ENCODE peak calls at places on chromosomes 7 and 10, in five cellular contexts. One of them, this sample, is unnamed.

GRCh38 chr10:68506406-68506805 is 20.9 kb downstream of the SLC25A16 start:
- DNase-seq in right lobe of liver: no peak
- DNase-seq in CD8-positive, alpha-beta T cell: no peak
- DNase-seq in left ventricle myocardium inferior: no peak
- DNase-seq in stimulated activated CD4-positive, alpha-beta T cell treated with anti-CD3 and anti-CD28 coated beads, Interleukin-15, amount 100 ng/mL, for 24 hours: no peak
- DNase-seq in this sample: no peak

GRCh38 chr7:44853391-44853790 is 5.5 kb upstream of the H2AZ2 start:
- DNase-seq in stimulated activated CD4-positive, alpha-beta T cell treated with anti-CD3 and anti-CD28 coated beads, Interleukin-15, amount 100 ng/mL, for 24 hours: peak; percentile 54
- DNase-seq in CD8-positive, alpha-beta T cell: no peak
- DNase-seq in right lobe of liver: no peak
- DNase-seq in left ventricle myocardium inferior: no peak
- DNase-seq in this sample: no peak

GRCh38 chr7:79709574-79710409 is 256.3 kb upstream of the MAGI2 start:
- DNase-seq in CD8-positive, alpha-beta T cell: no peak
- DNase-seq in stimulated activated CD4-positive, alpha-beta T cell treated with anti-CD3 and anti-CD28 coated beads, Interleukin-15, amount 100 ng/mL, for 24 hours: no peak
- DNase-seq in left ventricle myocardium inferior: no peak
- DNase-seq in right lobe of liver: no peak
- DNase-seq in this sample: no peak

GRCh38 chr10:31751401-31752080 is 177.1 kb downstream of the ARHGAP12 start:
- DNase-seq in stimulated activated CD4-positive, alpha-beta T cell treated with anti-CD3 and anti-CD28 coated beads, Interleukin-15, amount 100 ng/mL, for 24 hours: no peak
- DNase-seq in CD8-positive, alpha-beta T cell: no peak
- DNase-seq in left ventricle myocardium inferior: no peak
- DNase-seq in right lobe of liver: no peak
- DNase-seq in this sample: no peak

GRCh38 chr10:132078746-132079345 is 13.1 kb downstream of the JAKMIP3 start:
- DNase-seq in right lobe of liver: peak; percentile 40
- DNase-seq in CD8-positive, alpha-beta T cell: no peak
- DNase-seq in left ventricle myocardium inferior: no peak
- DNase-seq in stimulated activated CD4-positive, alpha-beta T cell treated with anti-CD3 and anti-CD28 coated beads, Interleukin-15, amount 100 ng/mL, for 24 hours: no peak
- DNase-seq in this sample: no peak

GRCh38 chr7:53996856-53997255 is 545.3 kb upstream of the VSTM2A start:
- DNase-seq in stimulated activated CD4-positive, alpha-beta T cell treated with anti-CD3 and anti-CD28 coated beads, Interleukin-15, amount 100 ng/mL, for 24 hours: no peak
- DNase-seq in left ventricle myocardium inferior: no peak
- DNase-seq in right lobe of liver: no peak
- DNase-seq in CD8-positive, alpha-beta T cell: no peak
- DNase-seq in this sample: no peak

GRCh38 chr7:112160130-112160770 is 45.9 kb downstream of the DOCK4 start:
- DNase-seq in CD8-positive, alpha-beta T cell: no peak
- DNase-seq in stimulated activated CD4-positive, alpha-beta T cell treated with anti-CD3 and anti-CD28 coated beads, Interleukin-15, amount 100 ng/mL, for 24 hours: no peak
- DNase-seq in right lobe of liver: no peak
- DNase-seq in left ventricle myocardium inferior: no peak
- DNase-seq in this sample: no peak

GRCh38 chr10:96357038-96357620 is 1.7 kb downstream of the OPALIN start:
- DNase-seq in left ventricle myocardium inferior: no peak
- DNase-seq in right lobe of liver: no peak
- DNase-seq in stimulated activated CD4-positive, alpha-beta T cell treated with anti-CD3 and anti-CD28 coated beads, Interleukin-15, amount 100 ng/mL, for 24 hours: no peak
- DNase-seq in CD8-positive, alpha-beta T cell: no peak
- DNase-seq in this sample: no peak

GRCh38 chr7:34453150-34453549 is 204.9 kb upstream of the NPSR1 start:
- DNase-seq in CD8-positive, alpha-beta T cell: no peak
- DNase-seq in stimulated activated CD4-positive, alpha-beta T cell treated with anti-CD3 and anti-CD28 coated beads, Interleukin-15, amount 100 ng/mL, for 24 hours: no peak
- DNase-seq in right lobe of liver: no peak
- DNase-seq in left ventricle myocardium inferior: no peak
- DNase-seq in this sample: no peak

GRCh38 chr7:130432886-130433285 is 7.9 kb downstream of the CEP41 start:
- DNase-seq in stimulated activated CD4-positive, alpha-beta T cell treated with anti-CD3 and anti-CD28 coated beads, Interleukin-15, amount 100 ng/mL, for 24 hours: no peak
- DNase-seq in right lobe of liver: no peak
- DNase-seq in left ventricle myocardium inferior: no peak
- DNase-seq in CD8-positive, alpha-beta T cell: no peak
- DNase-seq in this sample: no peak

GRCh38 chr10:44973323-44974081 is 5.1 kb downstream of the DEPP1 start:
- DNase-seq in left ventricle myocardium inferior: no peak
- DNase-seq in stimulated activated CD4-positive, alpha-beta T cell treated with anti-CD3 and anti-CD28 coated beads, Interleukin-15, amount 100 ng/mL, for 24 hours: no peak
- DNase-seq in right lobe of liver: no peak
- DNase-seq in CD8-positive, alpha-beta T cell: no peak
- DNase-seq in this sample: no peak

GRCh38 chr7:22262538-22262937 is 94.4 kb downstream of the RAPGEF5 start:
- DNase-seq in CD8-positive, alpha-beta T cell: no peak
- DNase-seq in right lobe of liver: no peak
- DNase-seq in left ventricle myocardium inferior: no peak
- DNase-seq in stimulated activated CD4-positive, alpha-beta T cell treated with anti-CD3 and anti-CD28 coated beads, Interleukin-15, amount 100 ng/mL, for 24 hours: no peak
- DNase-seq in this sample: no peak

GRCh38 chr7:75621124-75621523 is 117.6 kb downstream of the HIP1 start:
- DNase-seq in left ventricle myocardium inferior: no peak
- DNase-seq in right lobe of liver: no peak
- DNase-seq in CD8-positive, alpha-beta T cell: no peak
- DNase-seq in stimulated activated CD4-positive, alpha-beta T cell treated with anti-CD3 and anti-CD28 coated beads, Interleukin-15, amount 100 ng/mL, for 24 hours: no peak
- DNase-seq in this sample: no peak

GRCh38 chr10:100707261-100707848 is 38.0 kb upstream of the PAX2 start:
- DNase-seq in left ventricle myocardium inferior: no peak
- DNase-seq in right lobe of liver: no peak
- DNase-seq in CD8-positive, alpha-beta T cell: no peak
- DNase-seq in stimulated activated CD4-positive, alpha-beta T cell treated with anti-CD3 and anti-CD28 coated beads, Interleukin-15, amount 100 ng/mL, for 24 hours: no peak
- DNase-seq in this sample: no peak

GRCh38 chr10:71975891-71976725 is 11.9 kb downstream of the CHST3 start:
- DNase-seq in left ventricle myocardium inferior: no peak
- DNase-seq in right lobe of liver: no peak
- DNase-seq in CD8-positive, alpha-beta T cell: no peak
- DNase-seq in stimulated activated CD4-positive, alpha-beta T cell treated with anti-CD3 and anti-CD28 coated beads, Interleukin-15, amount 100 ng/mL, for 24 hours: no peak
- DNase-seq in this sample: no peak

GRCh38 chr10:125155101-125155500 is 5.3 kb downstream of the CTBP2 start:
- DNase-seq in stimulated activated CD4-positive, alpha-beta T cell treated with anti-CD3 and anti-CD28 coated beads, Interleukin-15, amount 100 ng/mL, for 24 hours: no peak
- DNase-seq in right lobe of liver: no peak
- DNase-seq in CD8-positive, alpha-beta T cell: no peak
- DNase-seq in left ventricle myocardium inferior: no peak
- DNase-seq in this sample: no peak

GRCh38 chr7:140645166-140645565 is 4.6 kb upstream of the DENND2A start:
- DNase-seq in CD8-positive, alpha-beta T cell: no peak
- DNase-seq in stimulated activated CD4-positive, alpha-beta T cell treated with anti-CD3 and anti-CD28 coated beads, Interleukin-15, amount 100 ng/mL, for 24 hours: peak; percentile 35
- DNase-seq in right lobe of liver: no peak
- DNase-seq in left ventricle myocardium inferior: no peak
- DNase-seq in this sample: peak; percentile 38

GRCh38 chr10:51005551-51005950 is 68.7 kb upstream of the PRKG1 start:
- DNase-seq in left ventricle myocardium inferior: no peak
- DNase-seq in right lobe of liver: no peak
- DNase-seq in CD8-positive, alpha-beta T cell: no peak
- DNase-seq in stimulated activated CD4-positive, alpha-beta T cell treated with anti-CD3 and anti-CD28 coated beads, Interleukin-15, amount 100 ng/mL, for 24 hours: no peak
- DNase-seq in this sample: no peak

GRCh38 chr10:70954777-70955176 is 66.4 kb upstream of the PCBD1 start:
- DNase-seq in right lobe of liver: peak; percentile 19
- DNase-seq in stimulated activated CD4-positive, alpha-beta T cell treated with anti-CD3 and anti-CD28 coated beads, Interleukin-15, amount 100 ng/mL, for 24 hours: no peak
- DNase-seq in CD8-positive, alpha-beta T cell: no peak
- DNase-seq in left ventricle myocardium inferior: no peak
- DNase-seq in this sample: no peak

GRCh38 chr7:1714583-1715330 is 44.7 kb downstream of the ELFN1 start:
- DNase-seq in right lobe of liver: no peak
- DNase-seq in stimulated activated CD4-positive, alpha-beta T cell treated with anti-CD3 and anti-CD28 coated beads, Interleukin-15, amount 100 ng/mL, for 24 hours: no peak
- DNase-seq in CD8-positive, alpha-beta T cell: no peak
- DNase-seq in left ventricle myocardium inferior: no peak
- DNase-seq in this sample: no peak

GRCh38 chr7:84647797-84648762 is 453.5 kb upstream of the SEMA3A start:
- DNase-seq in stimulated activated CD4-positive, alpha-beta T cell treated with anti-CD3 and anti-CD28 coated beads, Interleukin-15, amount 100 ng/mL, for 24 hours: no peak
- DNase-seq in left ventricle myocardium inferior: no peak
- DNase-seq in CD8-positive, alpha-beta T cell: no peak
- DNase-seq in right lobe of liver: no peak
- DNase-seq in this sample: no peak

GRCh38 chr10:21494221-21495001 is 31.1 kb downstream of the SKIDA1 start:
- DNase-seq in right lobe of liver: peak; percentile 70
- DNase-seq in stimulated activated CD4-positive, alpha-beta T cell treated with anti-CD3 and anti-CD28 coated beads, Interleukin-15, amount 100 ng/mL, for 24 hours: peak; percentile 50
- DNase-seq in CD8-positive, alpha-beta T cell: no peak
- DNase-seq in left ventricle myocardium inferior: peak; percentile 50
- DNase-seq in this sample: peak; percentile 35

GRCh38 chr7:7181519-7182155 is 707 bp upstream of the C1GALT1 start:
- DNase-seq in right lobe of liver: peak; percentile 48
- DNase-seq in left ventricle myocardium inferior: no peak
- DNase-seq in stimulated activated CD4-positive, alpha-beta T cell treated with anti-CD3 and anti-CD28 coated beads, Interleukin-15, amount 100 ng/mL, for 24 hours: peak; percentile 44
- DNase-seq in CD8-positive, alpha-beta T cell: peak; percentile 58
- DNase-seq in this sample: peak; percentile 65

GRCh38 chr7:5266148-5267028 is 16.4 kb upstream of the SLC29A4 start:
- DNase-seq in stimulated activated CD4-positive, alpha-beta T cell treated with anti-CD3 and anti-CD28 coated beads, Interleukin-15, amount 100 ng/mL, for 24 hours: no peak
- DNase-seq in CD8-positive, alpha-beta T cell: no peak
- DNase-seq in left ventricle myocardium inferior: no peak
- DNase-seq in right lobe of liver: no peak
- DNase-seq in this sample: no peak

GRCh38 chr7:155815332-155816191 is 3.3 kb upstream of the SHH start:
- DNase-seq in left ventricle myocardium inferior: no peak
- DNase-seq in right lobe of liver: peak; percentile 83
- DNase-seq in CD8-positive, alpha-beta T cell: peak; percentile 58
- DNase-seq in stimulated activated CD4-positive, alpha-beta T cell treated with anti-CD3 and anti-CD28 coated beads, Interleukin-15, amount 100 ng/mL, for 24 hours: peak; percentile 86
- DNase-seq in this sample: peak; percentile 82

GRCh38 chr7:101018271-101019167 is 1.4 kb upstream of the MUC17 start:
- DNase-seq in CD8-positive, alpha-beta T cell: no peak
- DNase-seq in left ventricle myocardium inferior: no peak
- DNase-seq in stimulated activated CD4-positive, alpha-beta T cell treated with anti-CD3 and anti-CD28 coated beads, Interleukin-15, amount 100 ng/mL, for 24 hours: peak; percentile 17
- DNase-seq in right lobe of liver: no peak
- DNase-seq in this sample: no peak